ENCODE peak calls at places on chromosome 22, in nine cellular contexts. M, I, C, S, A, B, V, G and U are unnamed samples.

GRCh38 chr22:28742562-28742962 is 723 bp downstream of the HSCB start:
- DNase-seq in M (peak), I (no peak), C (no peak), S (no peak), A (no peak), B (no peak), V (no peak), G (no peak), U (no peak)

GRCh38 chr22:38074181-38075104 is 9.5 kb downstream of the SLC16A8 start:
- DNase-seq in M (no peak), I (no peak), C (no peak), S (no peak), A (peak), B (no peak), V (peak), G (no peak), U (no peak)

GRCh38 chr22:37704645-37705044 is 7.8 kb downstream of the TRIOBP start:
- DNase-seq in M (no peak), I (no peak), C (no peak), S (no peak), A (no peak), B (no peak), V (no peak), G (no peak), U (no peak)

GRCh38 chr22:21754523-21755128 is 19.0 kb upstream of the YPEL1 start:
- DNase-seq in M (peak), I (peak), C (no peak), S (no peak), A (no peak), B (no peak), V (peak), G (no peak), U (peak)

GRCh38 chr22:21837184-21837979 is 30.1 kb downstream of the MAPK1 start:
- DNase-seq in M (peak), I (no peak), C (peak), S (peak), A (peak), B (peak), V (peak), G (peak), U (no peak)

GRCh38 chr22:21455334-21456089 is 11.7 kb upstream of the TMEM191C start:
- DNase-seq in M (no peak), I (no peak), C (no peak), S (no peak), A (no peak), B (no peak), V (no peak), G (no peak), U (no peak)

GRCh38 chr22:45537734-45538181 is 35.1 kb downstream of the FBLN1 start:
- DNase-seq in M (no peak), I (no peak), C (no peak), S (peak), A (peak), B (no peak), V (peak), G (no peak), U (peak)

GRCh38 chr22:37664249-37665101 is 6.0 kb downstream of the PDXP start:
- DNase-seq in M (no peak), I (no peak), C (no peak), S (peak), A (no peak), B (no peak), V (no peak), G (no peak), U (peak)

GRCh38 chr22:23305922-23306374 is 125.6 kb downstream of the BCR start:
- DNase-seq in M (no peak), I (no peak), C (no peak), S (peak), A (peak), B (no peak), V (peak), G (no peak), U (peak)

GRCh38 chr22:47269689-47270088 is 507.2 kb downstream of the TBC1D22A start:
- DNase-seq in M (no peak), I (no peak), C (no peak), S (no peak), A (no peak), B (no peak), V (no peak), G (no peak), U (no peak)

GRCh38 chr22:32987081-32987631 is 71.0 kb downstream of the SYN3 start:
- DNase-seq in M (no peak), I (no peak), C (no peak), S (no peak), A (no peak), B (peak), V (no peak), G (no peak), U (peak)

GRCh38 chr22:24090581-24090980 is 79.5 kb downstream of the CABIN1 start:
- DNase-seq in M (no peak), I (no peak), C (no peak), S (no peak), A (no peak), B (no peak), V (peak), G (no peak), U (no peak)

GRCh38 chr22:37639771-37640590 is 512 bp downstream of the SH3BP1 start:
- DNase-seq in M (peak), I (peak), C (no peak), S (no peak), A (no peak), B (no peak), V (no peak), G (no peak), U (no peak)

GRCh38 chr22:39123811-39124668 is 27.0 kb downstream of the APOBEC3H start:
- DNase-seq in M (no peak), I (no peak), C (no peak), S (no peak), A (no peak), B (no peak), V (no peak), G (no peak), U (no peak)

GRCh38 chr22:17114173-17114957 is 6.8 kb downstream of the TMEM121B start:
- DNase-seq in M (peak), I (no peak), C (no peak), S (no peak), A (no peak), B (no peak), V (no peak), G (no peak), U (no peak)

GRCh38 chr22:24178502-24179440 is 2.5 kb upstream of the SUSD2 start:
- DNase-seq in M (peak), I (no peak), C (no peak), S (no peak), A (no peak), B (no peak), V (no peak), G (no peak), U (no peak)